ENCODE peak calls at places on chromosomes 3 and 15, in eight cellular contexts. C, Q, T, F, W, J, R and N are unnamed samples.

GRCh38 chr3:122101646-122102045 is 46.5 kb downstream of the CD86 start:
- DNase-seq in Q (no peak), T (peak; percentile 82), W (peak; percentile 43), R (no peak), J (no peak), F (no peak), C (peak; percentile 58), N (peak; percentile 55)

GRCh38 chr3:23055733-23056376 is 147.3 kb upstream of the UBE2E2 start:
- DNase-seq in T (no peak), Q (no peak), F (no peak), J (no peak), C (peak; percentile 94), R (no peak), W (peak; percentile 91), N (no peak)

GRCh38 chr3:57596495-57597239 is 477 bp downstream of the ARF4 start:
- DNase-seq in R (peak; percentile 88), Q (peak; percentile 62), W (peak; percentile 98), J (peak; percentile 72), F (peak; percentile 94), C (peak; percentile 98), T (peak; percentile 89), N (peak; percentile 50)

GRCh38 chr3:143307613-143308183 is 188.1 kb downstream of the CHST2 start:
- DNase-seq in T (peak; percentile 44), C (peak; percentile 52), J (no peak), F (no peak), Q (no peak), R (no peak), W (peak; percentile 40), N (no peak)

GRCh38 chr3:110413291-110413690 is 658.3 kb upstream of the NECTIN3 start:
- DNase-seq in Q (no peak), F (no peak), R (no peak), C (peak; percentile 47), W (no peak), T (no peak), J (no peak), N (no peak)

GRCh38 chr3:104988491-104988890 is 378.2 kb upstream of the ALCAM start:
- DNase-seq in T (no peak), F (no peak), W (no peak), J (no peak), Q (no peak), R (no peak), C (no peak), N (no peak)

GRCh38 chr3:190303887-190304286 is 18.4 kb downstream of the CLDN1 start:
- DNase-seq in W (peak; percentile 30), F (no peak), Q (no peak), J (no peak), C (no peak), R (no peak), T (no peak), N (no peak)

GRCh38 chr15:68379759-68380290 is 52.1 kb downstream of the ITGA11 start:
- DNase-seq in J (no peak), F (peak; percentile 18), R (no peak), C (peak; percentile 72), W (no peak), T (no peak), Q (peak; percentile 6), N (no peak)

GRCh38 chr15:94443156-94443555 is 211.8 kb downstream of the MCTP2 start:
- DNase-seq in W (no peak), C (no peak), Q (no peak), F (no peak), J (no peak), R (no peak), T (no peak), N (no peak)

GRCh38 chr15:95840004-95840403 is 490.5 kb upstream of the NR2F2 start:
- DNase-seq in F (peak; percentile 81), C (peak; percentile 94), Q (no peak), R (no peak), T (peak; percentile 26), J (no peak), W (peak; percentile 65), N (no peak)

GRCh38 chr15:101675796-101676582 is 23.8 kb upstream of the TM2D3 start:
- DNase-seq in T (no peak), Q (no peak), R (no peak), C (peak; percentile 77), F (no peak), J (no peak), W (peak; percentile 96), N (no peak)

GRCh38 chr15:42084465-42085235 is 9.7 kb downstream of the PLA2G4D start:
- DNase-seq in J (peak; percentile 81), F (no peak), T (peak; percentile 76), W (peak; percentile 40), R (peak; percentile 76), Q (peak; percentile 36), C (peak; percentile 65), N (no peak)

GRCh38 chr3:52202384-52203077 is 4.6 kb downstream of the ALAS1 start:
- DNase-seq in W (no peak), R (peak; percentile 64), F (no peak), Q (no peak), C (no peak), J (no peak), T (no peak), N (no peak)

GRCh38 chr3:8970971-8971589 is 7.8 kb upstream of the RAD18 start:
- DNase-seq in R (no peak), Q (peak; percentile 71), W (peak; percentile 62), C (peak; percentile 80), J (peak; percentile 75), T (peak; percentile 74), F (no peak), N (no peak)

GRCh38 chr3:142642956-142643355 is 46.8 kb downstream of the PLS1 start:
- DNase-seq in F (no peak), C (no peak), R (no peak), W (no peak), T (no peak), J (no peak), Q (no peak), N (no peak)

GRCh38 chr3:154904328-154904727 is 175.8 kb upstream of the MME start:
- DNase-seq in Q (no peak), W (peak; percentile 37), T (peak; percentile 13), F (no peak), J (peak; percentile 3), R (no peak), C (peak; percentile 64), N (no peak)
- TF ChIP-seq CTCF in Q (no peak), W (peak; percentile 57), T (peak; percentile 37), F (no peak), J (peak; percentile 42), R (peak; percentile 51), C (peak; percentile 70), N (peak; percentile 31)

DNA sequence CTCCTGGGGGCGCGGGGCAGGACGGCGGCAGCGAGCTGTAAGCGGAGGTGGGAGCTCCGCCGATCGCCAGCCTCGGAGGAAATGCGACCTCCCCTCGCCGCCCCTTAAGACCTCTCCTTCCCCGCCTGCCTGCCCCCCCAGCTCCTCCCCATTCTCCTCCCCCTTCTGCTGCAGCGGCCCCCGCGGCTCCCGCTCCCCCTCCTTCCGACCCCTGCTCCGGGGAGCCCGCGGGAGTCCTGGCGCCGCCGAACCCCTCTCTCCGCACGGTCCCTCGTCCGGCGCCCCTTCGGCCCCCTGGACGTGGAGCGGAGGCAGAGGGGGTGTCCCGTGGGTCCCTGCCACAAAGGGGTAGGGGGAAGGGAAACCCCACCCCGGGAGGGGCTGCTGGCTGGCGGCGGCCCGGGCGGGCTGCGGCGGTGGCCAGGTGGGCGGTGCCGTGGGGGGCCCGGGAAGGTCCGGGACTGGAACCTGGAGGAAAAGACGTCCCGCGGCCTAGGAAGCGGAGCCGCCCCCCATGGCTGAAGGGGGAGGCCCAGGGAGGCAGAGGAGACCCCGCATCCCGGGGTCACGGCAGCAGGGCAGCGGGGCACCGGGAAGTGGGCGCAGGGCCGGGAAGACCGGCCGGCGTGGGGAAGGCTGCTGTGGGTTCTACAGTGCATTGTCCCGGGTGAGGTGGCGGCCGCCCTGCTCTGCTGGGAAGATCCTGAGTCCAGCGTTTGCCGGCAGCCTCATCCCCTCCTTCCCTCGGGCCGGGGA is at the start of gene FSTL1:
- DNase-seq in R (no peak), J (peak; percentile 83), C (peak; percentile 64), Q (no peak), T (peak; percentile 80), F (peak; percentile 91), W (peak; percentile 83), N (no peak)
- TF ChIP-seq CTCF in R (no peak), J (no peak), C (no peak), Q (no peak), T (no peak), F (no peak), W (no peak), N (no peak)

GRCh38 chr3:66416556-66417304 is 84.1 kb downstream of the LRIG1 start:
- DNase-seq in J (no peak), F (no peak), Q (no peak), W (no peak), C (no peak), R (no peak), T (no peak), N (no peak)

GRCh38 chr3:66414846-66415245 is 86.0 kb downstream of the LRIG1 start:
- DNase-seq in R (no peak), J (no peak), F (no peak), T (no peak), W (no peak), Q (no peak), C (no peak), N (no peak)

GRCh38 chr3:66419053-66419440 is 81.8 kb downstream of the LRIG1 start:
- DNase-seq in C (no peak), Q (no peak), J (no peak), T (no peak), R (no peak), F (no peak), W (no peak), N (no peak)

GRCh38 chr3:66415867-66416428 is 84.9 kb downstream of the LRIG1 start:
- DNase-seq in R (no peak), Q (no peak), W (no peak), J (no peak), T (no peak), F (no peak), C (no peak), N (no peak)

GRCh38 chr3:66418432-66419052 is 82.3 kb downstream of the LRIG1 start:
- DNase-seq in F (peak; percentile 90), J (no peak), Q (no peak), W (peak; percentile 42), R (no peak), C (no peak), T (no peak), N (peak; percentile 98)
- TF ChIP-seq CTCF in F (no peak), J (no peak), Q (no peak), W (no peak), R (no peak), C (no peak), T (no peak), N (peak; percentile 87)

DNA sequence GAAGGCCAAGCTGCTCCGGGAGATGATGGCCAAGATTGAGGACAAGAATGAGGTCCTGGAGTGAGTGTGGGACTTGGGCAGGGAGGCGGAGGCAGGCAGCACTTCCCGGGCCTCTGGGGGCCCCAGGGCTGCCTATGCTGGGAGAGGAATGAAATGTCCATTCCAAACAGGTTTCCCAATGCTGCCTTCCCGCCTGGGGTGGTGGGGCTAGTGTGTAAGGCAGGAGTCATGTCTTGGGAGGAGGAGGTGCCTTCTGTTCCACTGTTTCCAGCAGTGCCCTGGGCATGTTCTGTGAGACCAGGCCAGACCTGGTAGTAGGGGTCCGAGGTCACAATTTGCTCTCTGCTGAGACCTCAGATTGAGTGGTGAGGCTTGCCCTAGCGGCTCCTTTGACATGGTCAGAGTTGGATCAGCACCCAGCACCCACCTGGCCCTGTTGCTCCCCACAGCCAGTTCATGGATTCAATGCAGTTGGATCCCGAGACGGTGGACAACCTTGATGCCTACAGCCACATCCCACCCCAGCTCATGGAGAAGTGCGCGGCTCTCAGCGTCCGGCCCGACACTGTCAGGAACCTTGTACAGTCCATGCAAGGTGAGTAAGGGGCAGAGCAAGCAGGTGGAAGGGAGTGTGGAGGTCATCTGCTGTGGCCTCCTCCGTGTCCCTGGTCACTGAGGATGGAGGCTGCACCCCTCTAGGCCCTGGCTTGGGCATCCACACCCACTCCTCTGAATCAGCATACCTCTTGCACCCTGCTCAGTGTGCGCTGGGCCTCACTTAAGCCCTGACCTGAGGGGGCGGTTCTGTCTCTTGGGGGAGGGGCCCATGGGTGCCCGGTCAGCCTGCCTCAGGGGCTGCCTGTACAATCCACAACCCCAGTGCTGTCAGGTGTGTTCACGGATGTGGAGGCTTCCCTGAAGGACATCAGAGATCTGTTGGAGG is 27.3 kb downstream of the PTPN23 start:
- DNase-seq in R (no peak), C (no peak), Q (no peak), T (no peak), W (no peak), J (no peak), F (no peak), N (no peak)
- TF ChIP-seq CTCF in R (no peak), C (no peak), Q (no peak), T (no peak), W (no peak), J (no peak), F (no peak), N (no peak)